ENCODE peak calls at places on chromosomes 13 and 19, in six cellular contexts. N is neuronal stem cell, F is cardiac muscle cell, T is H9, L is psoas muscle, M is astrocyte. C is an unnamed sample.

GRCh38 chr13:108947551-108948030 is 318.2 kb downstream of the MYO16 start:
- DNase-seq in T (no peak), L (no peak), N (no peak), F (no peak), M (peak), C (no peak)

GRCh38 chr19:38852231-38853044 is 2.7 kb upstream of the HNRNPL start:
- DNase-seq in F (no peak), T (peak), N (no peak), L (peak), M (peak), C (no peak)

GRCh38 chr13:89310943-89311342 is 1639.8 kb downstream of the SLITRK5 start:
- DNase-seq in M (no peak), L (no peak), F (no peak), T (no peak), N (no peak), C (no peak)

GRCh38 chr19:34181111-34181864 is 9.0 kb downstream of the LSM14A start:
- DNase-seq in T (no peak), M (no peak), L (no peak), N (no peak), F (no peak), C (no peak)

GRCh38 chr19:35077411-35078223 is 36.1 kb downstream of the HPN start:
- DNase-seq in F (no peak), N (no peak), T (no peak), M (no peak), L (no peak), C (no peak)

GRCh38 chr13:110173247-110173818 is 133.6 kb downstream of the COL4A1 start:
- DNase-seq in T (no peak), M (no peak), L (no peak), F (no peak), N (no peak), C (no peak)

GRCh38 chr19:52748336-52748950 is 13.6 kb upstream of the ZNF611 start:
- DNase-seq in T (no peak), M (peak), N (no peak), F (peak), L (no peak), C (no peak)

GRCh38 chr13:39062004-39062403 is 23.7 kb downstream of the NHLRC3 start:
- DNase-seq in M (no peak), L (no peak), N (no peak), F (no peak), T (no peak), C (no peak)

GRCh38 chr19:5829567-5830315 is 9.8 kb downstream of the FUT6 start:
- DNase-seq in N (no peak), L (no peak), M (no peak), F (no peak), T (no peak), C (no peak)

GRCh38 chr19:295687-296370 is 4.6 kb upstream of the PLPP2 start:
- DNase-seq in M (no peak), T (no peak), L (peak), F (no peak), N (no peak), C (no peak)

GRCh38 chr13:33454844-33455256 is 169.3 kb upstream of the STARD13 start:
- DNase-seq in N (no peak), F (no peak), L (no peak), M (peak), T (no peak), C (no peak)

GRCh38 chr19:10624585-10624984 is 768 bp upstream of the SLC44A2 start:
- DNase-seq in T (no peak), M (no peak), F (no peak), N (no peak), L (no peak), C (no peak)

GRCh38 chr19:29048873-29049272 is 164.1 kb downstream of the UQCRFS1 start:
- DNase-seq in T (no peak), L (no peak), F (no peak), M (no peak), N (no peak), C (no peak)

GRCh38 chr19:4077800-4078683 is 11.3 kb upstream of the ZBTB7A start:
- DNase-seq in L (peak), T (no peak), F (peak), M (no peak), N (no peak), C (no peak)

GRCh38 chr13:88649855-88650254 is 978.7 kb downstream of the SLITRK5 start:
- DNase-seq in T (no peak), L (no peak), F (no peak), N (no peak), M (no peak), C (no peak)

GRCh38 chr13:113951246-113951999 is 22.5 kb downstream of the C13orf46 start:
- DNase-seq in F (peak), T (peak), M (no peak), N (peak), L (peak), C (no peak)

GRCh38 chr19:33740811-33741396 is 55.8 kb upstream of the KCTD15 start:
- DNase-seq in M (peak), T (peak), L (no peak), F (peak), N (peak), C (no peak)

GRCh38 chr13:76038920-76039716 is 403.0 kb downstream of the LMO7 start:
- DNase-seq in L (no peak), T (peak), M (no peak), F (peak), N (no peak), C (no peak)

GRCh38 chr13:29474991-29475390 is 120.5 kb downstream of the SLC7A1 start:
- DNase-seq in M (peak), L (no peak), F (no peak), T (no peak), N (no peak), C (no peak)

GRCh38 chr19:3073931-3074595 is 11.8 kb upstream of the TLE5 start:
- DNase-seq in T (no peak), F (no peak), L (no peak), M (no peak), N (no peak), C (no peak)

GRCh38 chr19:9940778-9941177 is 4.5 kb upstream of the OLFM2 start:
- DNase-seq in M (no peak), T (no peak), F (no peak), L (no peak), N (no peak), C (no peak)

GRCh38 chr19:55079400-55080038 is 3.9 kb downstream of the EPS8L1 start:
- DNase-seq in T (no peak), N (no peak), M (no peak), L (no peak), F (no peak), C (no peak)

GRCh38 chr19:55080121-55080914 is 4.6 kb downstream of the EPS8L1 start:
- DNase-seq in F (peak), T (peak), L (peak), M (no peak), N (no peak), C (no peak)

GRCh38 chr19:10892256-10892655 is 20.9 kb downstream of the CARM1 start:
- DNase-seq in N (no peak), M (no peak), F (no peak), T (peak), L (peak), C (no peak)

GRCh38 chr13:47178090-47178950 is 281.5 kb upstream of the HTR2A start:
- DNase-seq in M (no peak), N (no peak), L (no peak), T (no peak), F (no peak), C (no peak)

GRCh38 chr13:97223711-97224461 is 1.8 kb downstream of the MBNL2 start:
- DNase-seq in L (peak), N (peak), T (peak), M (peak), F (peak), C (no peak)

GRCh38 chr13:79898202-79898826 is 417.4 kb downstream of the NDFIP2 start:
- DNase-seq in N (no peak), M (no peak), T (no peak), L (no peak), F (no peak), C (no peak)

GRCh38 chr13:40495620-40496001 is 170.8 kb downstream of the FOXO1 start:
- DNase-seq in T (no peak), M (no peak), L (no peak), F (no peak), N (no peak), C (no peak)

GRCh38 chr19:7494416-7495098 is 5.7 kb upstream of the PEX11G start:
- DNase-seq in T (no peak), M (no peak), L (peak), F (no peak), N (no peak), C (no peak)

GRCh38 chr13:39956036-39956435 is 300.6 kb downstream of the COG6 start:
- DNase-seq in M (no peak), N (no peak), T (no peak), L (no peak), F (no peak), C (no peak)

GRCh38 chr13:25860862-25861261 is 191.0 kb downstream of the SHISA2 start:
- DNase-seq in F (no peak), T (no peak), L (no peak), N (no peak), M (peak), C (no peak)

GRCh38 chr19:5147971-5148793 is 179.3 kb downstream of the KDM4B start:
- DNase-seq in T (no peak), M (no peak), L (peak), F (no peak), N (no peak), C (no peak)

GRCh38 chr19:16325671-16326400 is 1.2 kb downstream of the KLF2 start:
- DNase-seq in M (no peak), T (peak), L (peak), N (peak), F (peak), C (no peak)

GRCh38 chr19:40659566-40659965 is 30.9 kb downstream of the NUMBL start:
- DNase-seq in F (no peak), T (no peak), M (no peak), N (no peak), L (peak), C (no peak)

GRCh38 chr19:40661616-40662015 is 28.8 kb downstream of the NUMBL start:
- DNase-seq in F (no peak), T (no peak), M (no peak), N (no peak), L (no peak), C (no peak)

GRCh38 chr19:40666803-40667438 is 23.5 kb downstream of the NUMBL start:
- DNase-seq in M (no peak), T (no peak), L (no peak), F (no peak), N (no peak), C (no peak)

GRCh38 chr19:40663712-40664692 is 26.4 kb downstream of the NUMBL start:
- DNase-seq in T (no peak), M (peak), L (no peak), F (no peak), N (no peak), C (no peak)

DNA sequence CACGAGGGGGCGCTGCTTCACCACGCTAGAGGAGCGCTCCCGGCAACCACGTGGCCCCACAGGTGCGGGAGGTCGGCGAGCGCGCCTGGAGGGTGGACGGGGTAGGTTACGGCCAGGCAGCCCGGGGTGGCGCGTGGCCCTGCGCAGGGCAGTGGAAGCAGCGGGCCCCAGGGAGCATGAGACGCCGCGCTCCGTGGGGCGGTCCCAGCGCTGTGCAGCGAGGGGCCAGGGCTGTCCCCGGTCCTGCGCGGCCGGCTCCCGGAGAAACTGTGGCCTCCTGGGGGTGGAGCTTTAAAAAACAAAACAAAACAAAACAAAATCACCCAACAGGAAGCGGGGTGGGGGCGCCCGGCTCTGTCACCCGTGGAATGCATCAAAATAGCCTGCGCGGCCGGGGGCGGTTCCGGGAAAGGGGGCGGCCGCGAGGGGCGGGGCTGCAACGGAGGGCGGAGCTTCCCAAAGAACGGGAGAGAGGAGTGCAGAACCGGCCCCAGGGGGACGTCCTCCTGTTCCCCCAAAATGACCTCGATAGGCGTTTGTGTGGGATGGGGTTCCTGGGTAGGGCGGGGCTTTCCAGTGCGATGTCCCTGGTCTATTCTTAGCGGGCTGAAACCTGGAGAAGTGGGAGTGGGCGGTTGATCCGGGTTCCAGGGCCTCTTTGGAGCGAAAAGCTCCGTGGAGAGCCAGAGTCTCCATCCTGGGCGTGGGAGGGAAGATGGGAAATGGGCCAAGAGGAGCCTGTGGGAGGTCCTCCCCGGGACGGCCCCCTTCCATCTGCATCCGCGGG is 27.3 kb downstream of the NUMBL start:
- DNase-seq in F (peak), L (peak), N (peak), T (peak), M (peak), C (no peak)
- H3K27ac ChIP-seq in F (no peak), L (peak), N (peak), T (no peak), M (peak), C (no peak)

DNA sequence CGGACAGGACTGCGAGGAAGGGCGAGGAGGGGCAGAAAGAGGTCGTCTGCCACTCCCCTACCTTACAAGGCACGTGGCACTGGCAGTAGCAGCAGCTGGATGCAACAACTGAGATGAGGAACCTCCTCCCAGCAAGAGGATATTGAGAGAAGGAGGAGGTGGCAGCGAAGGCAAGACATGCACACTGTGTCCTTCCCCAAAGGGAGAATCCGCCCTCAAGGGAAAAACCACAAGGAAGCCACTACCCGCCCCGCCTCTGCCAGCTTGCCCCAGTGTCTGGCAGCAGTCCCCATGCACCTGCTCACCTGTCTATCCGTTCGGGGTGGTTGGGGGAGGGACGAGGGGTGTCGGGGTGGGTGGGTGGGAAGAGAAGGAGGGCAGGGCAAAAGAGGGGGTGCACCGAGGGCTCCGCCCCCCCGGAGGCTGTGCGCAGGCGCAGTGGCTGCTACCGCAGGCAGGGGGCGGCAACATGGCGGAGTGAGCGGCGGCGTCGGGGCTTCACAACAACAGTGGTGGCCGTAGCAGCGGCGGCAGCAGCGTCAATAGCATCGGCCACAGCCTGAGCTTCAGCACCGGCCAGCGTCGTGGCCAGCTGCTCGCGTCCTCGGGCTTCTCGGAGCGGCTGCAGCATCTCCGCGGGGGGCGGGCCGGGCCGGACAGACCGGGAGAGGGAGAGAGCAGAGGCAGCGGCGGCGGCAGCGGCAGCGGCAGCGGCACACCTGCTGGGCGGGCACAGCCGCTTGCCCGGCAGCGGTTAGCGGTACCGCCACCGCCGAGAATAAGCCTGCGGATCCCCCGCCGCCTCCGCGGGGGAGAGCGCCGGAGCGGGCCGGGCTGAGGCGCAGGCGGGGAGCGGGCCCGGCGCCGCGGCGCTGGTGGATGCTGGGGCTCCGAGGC is at the start of gene NBEA:
- DNase-seq in M (peak), N (peak), L (peak), T (peak), F (peak), C (peak)
- H3K27ac ChIP-seq in M (no peak), N (peak), L (peak), T (no peak), F (peak), C (no peak)

GRCh38 chr19:13034636-13035035 is 39.4 kb downstream of the NFIX start:
- DNase-seq in T (no peak), M (no peak), F (no peak), L (no peak), N (no peak), C (no peak)
- H3K27ac ChIP-seq in T (no peak), M (peak), F (no peak), L (peak), N (no peak), C (peak)

GRCh38 chr13:102318233-102318632 is 83.6 kb downstream of the FGF14 start:
- DNase-seq in L (no peak), T (no peak), F (no peak), M (no peak), N (no peak), C (no peak)
- H3K27ac ChIP-seq in L (peak), T (no peak), F (no peak), M (no peak), N (no peak), C (no peak)

GRCh38 chr13:20526664-20527063 is 1.0 kb upstream of the CRYL1 start:
- DNase-seq in M (no peak), F (no peak), L (no peak), T (no peak), N (no peak), C (no peak)
- H3K27ac ChIP-seq in M (no peak), F (no peak), L (peak), T (no peak), N (no peak), C (peak)

GRCh38 chr13:102401755-102402154 is at the start of gene FGF14:
- DNase-seq in M (no peak), F (no peak), T (no peak), L (no peak), N (no peak), C (no peak)

GRCh38 chr13:102399791-102400618 is 1.8 kb downstream of the FGF14 start:
- DNase-seq in F (peak), N (no peak), M (no peak), T (peak), L (peak), C (no peak)

GRCh38 chr13:102401305-102401704 is 543 bp downstream of the FGF14 start:
- DNase-seq in F (no peak), T (no peak), N (no peak), L (no peak), M (peak), C (no peak)

GRCh38 chr13:102400619-102401125 is 1.2 kb downstream of the FGF14 start:
- DNase-seq in T (peak), M (no peak), N (no peak), L (peak), F (no peak), C (no peak)

GRCh38 chr13:102402292-102402691 is 444 bp upstream of the FGF14 start:
- DNase-seq in F (peak), L (peak), T (peak), N (peak), M (peak), C (no peak)
- H3K27ac ChIP-seq in F (no peak), L (no peak), T (no peak), N (no peak), M (no peak), C (no peak)